ENCODE peak calls at places on chromosomes 7 and 10, in six cellular contexts. N is RCC 7860; A is activated CD8-positive, alpha-beta memory T cell treated with anti-CD3 and anti-CD28 coated beads for 48 hours; Q is activated CD4-positive, alpha-beta T cell treated with anti-CD3 and anti-CD28 coated beads, Interleukin-2, amount 50 U/mL, for 4 hours; F is stimulated activated CD8-positive, alpha-beta memory T cell treated with anti-CD3 and anti-CD28 coated beads, Interleukin-15, amount 100 ng/mL, for 48 hours; U is HCT116. O is an unnamed sample.

GRCh38 chr7:159318682-159319351 is 174.2 kb upstream of the VIPR2 start:
- DNase-seq in N (no peak), A (no peak), Q (no peak), F (no peak), U (no peak), O (no peak)

GRCh38 chr10:98446121-98446655 is 547 bp downstream of the HPS1 start:
- DNase-seq in N (no peak), A (peak), Q (peak), F (peak), U (no peak), O (no peak)

GRCh38 chr7:34361663-34362250 is 296.3 kb upstream of the NPSR1 start:
- DNase-seq in N (no peak), A (no peak), Q (no peak), F (no peak), U (no peak), O (no peak)

GRCh38 chr10:91287276-91287675 is 66.8 kb downstream of the PCGF5 start:
- DNase-seq in N (no peak), A (no peak), Q (no peak), F (no peak), U (no peak), O (no peak)

GRCh38 chr10:5040781-5041470 is 37.3 kb upstream of the AKR1C2 start:
- DNase-seq in N (peak), A (no peak), Q (no peak), F (no peak), U (no peak), O (no peak)

GRCh38 chr7:130149575-130150139 is 55.5 kb downstream of the TMEM209 start:
- DNase-seq in N (no peak), A (no peak), Q (no peak), F (no peak), U (no peak), O (no peak)

GRCh38 chr10:90167174-90168064 is 466.0 kb downstream of the KIF20B start:
- DNase-seq in N (no peak), A (no peak), Q (no peak), F (no peak), U (no peak), O (no peak)

GRCh38 chr10:33460461-33461294 is 126.2 kb upstream of the NRP1 start:
- DNase-seq in N (no peak), A (no peak), Q (no peak), F (no peak), U (no peak), O (no peak)

GRCh38 chr7:155896531-155897263 is 84.4 kb upstream of the SHH start:
- DNase-seq in N (no peak), A (no peak), Q (no peak), F (no peak), U (no peak), O (no peak)

GRCh38 chr10:1154531-1154930 is 98.3 kb downstream of the WDR37 start:
- DNase-seq in N (no peak), A (no peak), Q (no peak), F (no peak), U (no peak), O (peak)

GRCh38 chr10:11724938-11725776 is 17.0 kb upstream of the ECHDC3 start:
- DNase-seq in N (peak), A (no peak), Q (no peak), F (no peak), U (peak), O (no peak)

GRCh38 chr7:150993511-150993910 is 2.7 kb downstream of the NOS3 start:
- DNase-seq in N (no peak), A (no peak), Q (no peak), F (no peak), U (no peak), O (no peak)

GRCh38 chr10:26593896-26594295 is 103.6 kb upstream of the PDSS1 start:
- DNase-seq in N (no peak), A (no peak), Q (no peak), F (no peak), U (no peak), O (peak)

GRCh38 chr7:37229381-37229780 is 219.3 kb downstream of the ELMO1 start:
- DNase-seq in N (no peak), A (no peak), Q (no peak), F (no peak), U (no peak), O (no peak)

GRCh38 chr7:15954671-15955354 is 268.3 kb upstream of the MEOX2 start:
- DNase-seq in N (no peak), A (no peak), Q (no peak), F (no peak), U (no peak), O (no peak)

GRCh38 chr7:7816084-7816483 is 97.7 kb upstream of the RPA3 start:
- DNase-seq in N (no peak), A (no peak), Q (no peak), F (no peak), U (no peak), O (no peak)

GRCh38 chr7:101546308-101546936 is 82.7 kb downstream of the MYL10 start:
- DNase-seq in N (no peak), A (no peak), Q (no peak), F (no peak), U (no peak), O (no peak)

GRCh38 chr10:102420443-102420809 is 210 bp upstream of the FBXL15 start:
- DNase-seq in N (no peak), A (no peak), Q (no peak), F (no peak), U (no peak), O (no peak)

GRCh38 chr7:123201901-123202300 is 2.1 kb upstream of the SLC13A1 start:
- DNase-seq in N (no peak), A (no peak), Q (no peak), F (no peak), U (no peak), O (no peak)

GRCh38 chr10:22990443-22990842 is 62.6 kb downstream of the ARMC3 start:
- DNase-seq in N (no peak), A (no peak), Q (no peak), F (no peak), U (no peak), O (no peak)

GRCh38 chr10:51867956-51868355 is 168.6 kb upstream of the CSTF2T start:
- DNase-seq in N (peak), A (no peak), Q (no peak), F (no peak), U (no peak), O (no peak)

GRCh38 chr10:102227050-102227449 is 951 bp downstream of the ELOVL3 start:
- DNase-seq in N (no peak), A (no peak), Q (no peak), F (no peak), U (no peak), O (no peak)

GRCh38 chr10:50874723-50875122 is 10.7 kb downstream of the A1CF start:
- DNase-seq in N (no peak), A (no peak), Q (no peak), F (no peak), U (no peak), O (no peak)

GRCh38 chr7:46932656-46933424 is 649.1 kb downstream of the TNS3 start:
- DNase-seq in N (peak), A (no peak), Q (no peak), F (no peak), U (no peak), O (no peak)

GRCh38 chr10:84118395-84119006 is 20.8 kb upstream of the GHITM start:
- DNase-seq in N (peak), A (no peak), Q (no peak), F (no peak), U (peak), O (no peak)

GRCh38 chr7:137243741-137244140 is 99.8 kb downstream of the PTN start:
- DNase-seq in N (no peak), A (no peak), Q (no peak), F (no peak), U (no peak), O (no peak)

GRCh38 chr10:652226-652625 is 37.2 kb downstream of the DIP2C start:
- DNase-seq in N (no peak), A (no peak), Q (no peak), F (no peak), U (no peak), O (no peak)

GRCh38 chr7:79241288-79242055 is 212.0 kb downstream of the MAGI2 start:
- DNase-seq in N (peak), A (no peak), Q (no peak), F (no peak), U (no peak), O (no peak)

GRCh38 chr7:144830811-144831210 is 5.0 kb downstream of the TPK1 start:
- DNase-seq in N (peak), A (no peak), Q (no peak), F (no peak), U (no peak), O (no peak)

GRCh38 chr10:30857803-30858202 is 173.9 kb downstream of the ZNF438 start:
- DNase-seq in N (no peak), A (no peak), Q (no peak), F (no peak), U (no peak), O (no peak)

GRCh38 chr10:76394707-76395042 is 963.3 kb downstream of the LRMDA start:
- DNase-seq in N (no peak), A (no peak), Q (no peak), F (no peak), U (no peak), O (no peak)

GRCh38 chr10:11793762-11794479 is 29.2 kb upstream of the PROSER2 start:
- DNase-seq in N (peak), A (no peak), Q (no peak), F (no peak), U (peak), O (no peak)

GRCh38 chr10:1488970-1489548 is 248.3 kb downstream of the ADARB2 start:
- DNase-seq in N (no peak), A (no peak), Q (no peak), F (no peak), U (no peak), O (no peak)

GRCh38 chr10:55449981-55450380 is 649.0 kb upstream of the PCDH15 start:
- DNase-seq in N (no peak), A (no peak), Q (no peak), F (no peak), U (no peak), O (no peak)

GRCh38 chr10:49151025-49151445 is 17.2 kb upstream of the FAM170B start:
- DNase-seq in N (no peak), A (no peak), Q (no peak), F (no peak), U (no peak), O (no peak)

GRCh38 chr7:87784424-87784823 is 91.7 kb downstream of the SLC25A40 start:
- DNase-seq in N (no peak), A (no peak), Q (no peak), F (no peak), U (no peak), O (no peak)

GRCh38 chr10:80459047-80459865 is 5.1 kb downstream of the TSPAN14 start:
- DNase-seq in N (peak), A (peak), Q (peak), F (peak), U (no peak), O (no peak)

GRCh38 chr7:28362812-28363211 is 49.5 kb upstream of the CREB5 start:
- DNase-seq in N (no peak), A (no peak), Q (no peak), F (no peak), U (no peak), O (no peak)

GRCh38 chr10:124875596-124875995 is 66.3 kb upstream of the ZRANB1 start:
- DNase-seq in N (peak), A (no peak), Q (no peak), F (no peak), U (peak), O (no peak)

O was measured in H1.